ENCODE peak calls at places on chromosomes 4 and X, in ten cellular contexts. W, D, H, P, C, G, E, A, L and N are unnamed samples.

GRCh38 chr4:42366959-42367358 is 30.3 kb upstream of the SHISA3 start:
- DNase-seq in L (no peak), H (no peak), E (no peak), P (no peak), A (no peak), G (no peak), D (no peak), W (no peak), C (no peak), N (no peak)

GRCh38 chrX:139475432-139475831 is 55.1 kb upstream of the F9 start:
- DNase-seq in H (no peak), C (peak), G (no peak), D (no peak), E (no peak), L (no peak), A (no peak), W (no peak), P (no peak), N (no peak)

GRCh38 chrX:9845574-9845948 is 59.3 kb downstream of the SHROOM2 start:
- DNase-seq in C (no peak), H (no peak), A (no peak), W (no peak), G (no peak), E (no peak), P (no peak), L (no peak), D (no peak), N (no peak)

GRCh38 chr4:54930226-54930625 is 195.2 kb downstream of the KDR start:
- DNase-seq in H (no peak), P (peak), G (no peak), D (no peak), W (no peak), L (no peak), A (no peak), C (no peak), E (no peak), N (no peak)

GRCh38 chrX:104372547-104372946 is 117.8 kb upstream of the ESX1 start:
- DNase-seq in H (no peak), A (no peak), W (no peak), P (no peak), D (no peak), E (no peak), C (no peak), L (no peak), G (no peak), N (no peak)

GRCh38 chr4:8575457-8575856 is 4.7 kb upstream of the GPR78 start:
- DNase-seq in C (no peak), P (no peak), L (no peak), A (no peak), W (no peak), D (no peak), G (no peak), H (no peak), E (no peak), N (no peak)

GRCh38 chr4:38930199-38930598 is 62.6 kb downstream of the FAM114A1 start:
- DNase-seq in W (no peak), P (no peak), C (no peak), L (no peak), H (no peak), A (no peak), E (no peak), D (no peak), G (no peak), N (no peak)

GRCh38 chr4:148557793-148558192 is 115.6 kb upstream of the NR3C2 start:
- DNase-seq in D (no peak), A (no peak), G (no peak), P (no peak), L (no peak), C (no peak), E (no peak), H (no peak), W (no peak), N (no peak)

GRCh38 chr4:169458575-169458974 is 153.8 kb downstream of the NEK1 start:
- DNase-seq in C (no peak), G (no peak), W (no peak), H (no peak), E (no peak), A (no peak), L (no peak), P (no peak), D (no peak), N (no peak)

GRCh38 chrX:40573763-40574162 is 7.0 kb upstream of the ATP6AP2 start:
- DNase-seq in G (no peak), D (peak), L (no peak), C (peak), E (no peak), P (no peak), A (no peak), H (peak), W (peak), N (no peak)

GRCh38 chr4:122309988-122310626 is 68.7 kb upstream of the ADAD1 start:
- DNase-seq in G (no peak), P (no peak), W (no peak), L (no peak), E (no peak), A (no peak), H (no peak), D (no peak), C (peak), N (no peak)

GRCh38 chrX:14017399-14017798 is 12.3 kb downstream of the GEMIN8 start:
- DNase-seq in H (no peak), L (no peak), C (no peak), D (no peak), W (no peak), P (no peak), E (no peak), G (no peak), A (no peak), N (no peak)

GRCh38 chrX:96435636-96436035 is 249.0 kb upstream of the DIAPH2 start:
- DNase-seq in L (no peak), H (no peak), W (no peak), A (no peak), P (no peak), C (no peak), E (no peak), D (no peak), G (no peak), N (no peak)

GRCh38 chrX:10726647-10727046 is 106.3 kb upstream of the MID1 start:
- DNase-seq in P (peak), D (no peak), E (no peak), A (no peak), L (no peak), C (no peak), W (no peak), G (no peak), H (no peak), N (peak)

GRCh38 chrX:33014086-33014485 is 197.3 kb downstream of the DMD start:
- DNase-seq in H (no peak), W (no peak), G (no peak), L (no peak), A (no peak), D (no peak), C (no peak), P (no peak), E (no peak), N (no peak)

GRCh38 chrX:124208675-124209074 is 123.8 kb upstream of the TEX13D start:
- DNase-seq in E (no peak), A (no peak), W (no peak), C (peak), G (no peak), L (no peak), H (no peak), P (no peak), D (no peak), N (no peak)

GRCh38 chr4:148090503-148091476 is 351.4 kb downstream of the NR3C2 start:
- DNase-seq in E (no peak), H (no peak), D (no peak), W (no peak), G (no peak), L (no peak), A (no peak), C (no peak), P (no peak), N (no peak)

GRCh38 chr4:150518559-150518958 is 63.4 kb upstream of the MAB21L2 start:
- DNase-seq in L (no peak), A (no peak), P (no peak), H (peak), G (no peak), D (no peak), C (no peak), E (no peak), W (no peak), N (no peak)

GRCh38 chrX:136488706-136489105 is 959 bp downstream of the BRS3 start:
- DNase-seq in A (no peak), D (no peak), L (no peak), H (no peak), W (no peak), C (no peak), G (no peak), P (no peak), E (no peak), N (no peak)

GRCh38 chr4:36374836-36375511 is 93.6 kb downstream of the DTHD1 start:
- DNase-seq in H (no peak), C (no peak), E (no peak), G (no peak), D (no peak), A (no peak), L (peak), W (no peak), P (no peak), N (no peak)

GRCh38 chr4:159016527-159017137 is 86.2 kb upstream of the RAPGEF2 start:
- DNase-seq in H (no peak), W (no peak), L (no peak), E (no peak), A (no peak), D (no peak), P (no peak), G (no peak), C (no peak), N (no peak)

GRCh38 chr4:48262926-48263325 is 6.7 kb downstream of the TEC start:
- DNase-seq in D (no peak), L (no peak), E (no peak), P (peak), C (peak), W (no peak), A (no peak), G (no peak), H (no peak), N (no peak)

GRCh38 chrX:66162331-66162822 is 1.7 kb upstream of the HEPH start:
- DNase-seq in E (no peak), G (no peak), L (no peak), A (no peak), P (no peak), H (no peak), W (no peak), C (peak), D (no peak), N (no peak)

GRCh38 chr4:26150948-26151347 is 169.9 kb upstream of the RBPJ start:
- DNase-seq in L (no peak), W (no peak), E (no peak), H (no peak), C (no peak), P (no peak), A (peak), D (peak), G (no peak), N (no peak)